ENCODE peak calls at places on chromosomes 5 and 9, in five cellular contexts. One of them, this sample, is unnamed. For H3K4me1, the result is how much of the 10 kb centered on the place peaks cover.

GRCh38 chr5:138491284-138491648 is 26.0 kb downstream of the EGR1 start:
- DNase-seq in neuronal stem cell: no peak
- DNase-seq in H1: no peak
- DNase-seq in H9: no peak
- DNase-seq in mesenchymal stem cell: no peak
- DNase-seq in this sample: peak

GRCh38 chr5:154899107-154899816 is 38.7 kb downstream of the GEMIN5 start:
- DNase-seq in neuronal stem cell: no peak
- DNase-seq in H1: no peak
- DNase-seq in H9: no peak
- DNase-seq in mesenchymal stem cell: no peak
- DNase-seq in this sample: no peak

GRCh38 chr5:142259758-142260157 is 65.1 kb downstream of the SPRY4 start:
- DNase-seq in neuronal stem cell: no peak
- DNase-seq in H1: no peak
- DNase-seq in H9: no peak
- DNase-seq in mesenchymal stem cell: no peak
- DNase-seq in this sample: no peak

GRCh38 chr5:143054480-143054941 is 284.3 kb downstream of the ARHGAP26 start:
- DNase-seq in neuronal stem cell: no peak
- DNase-seq in H1: no peak
- DNase-seq in H9: no peak
- DNase-seq in mesenchymal stem cell: no peak
- DNase-seq in this sample: no peak

GRCh38 chr5:29309359-29309758 is 1884.1 kb upstream of the CDH6 start:
- DNase-seq in neuronal stem cell: no peak
- DNase-seq in H1: no peak
- DNase-seq in H9: no peak
- DNase-seq in mesenchymal stem cell: no peak
- DNase-seq in this sample: no peak

GRCh38 chr5:176583076-176583475 is 26.9 kb downstream of the GPRIN1 start:
- DNase-seq in neuronal stem cell: no peak
- DNase-seq in H1: no peak
- DNase-seq in H9: no peak
- DNase-seq in mesenchymal stem cell: peak
- DNase-seq in this sample: no peak

GRCh38 chr9:113738898-113739604 is 137.1 kb upstream of the ZNF618 start:
- DNase-seq in neuronal stem cell: no peak
- DNase-seq in H1: no peak
- DNase-seq in H9: peak
- DNase-seq in mesenchymal stem cell: peak
- DNase-seq in this sample: no peak

GRCh38 chr5:101012880-101013279 is 109.8 kb upstream of the ST8SIA4 start:
- DNase-seq in neuronal stem cell: no peak
- DNase-seq in H1: no peak
- DNase-seq in H9: no peak
- DNase-seq in mesenchymal stem cell: no peak
- DNase-seq in this sample: no peak

GRCh38 chr5:100761192-100761591 is 141.9 kb downstream of the ST8SIA4 start:
- DNase-seq in neuronal stem cell: no peak
- DNase-seq in H1: no peak
- DNase-seq in H9: no peak
- DNase-seq in mesenchymal stem cell: no peak
- DNase-seq in this sample: no peak

GRCh38 chr5:141825836-141826560 is 52.2 kb downstream of the PCDH1 start:
- DNase-seq in neuronal stem cell: no peak
- DNase-seq in H1: no peak
- DNase-seq in H9: peak
- DNase-seq in mesenchymal stem cell: no peak
- DNase-seq in this sample: no peak

GRCh38 chr5:4275232-4275631 is 679.6 kb downstream of the IRX1 start:
- DNase-seq in neuronal stem cell: no peak
- DNase-seq in H1: no peak
- DNase-seq in H9: peak
- DNase-seq in mesenchymal stem cell: no peak
- DNase-seq in this sample: no peak

GRCh38 chr9:128550226-128550625 is 2.2 kb upstream of the SPTAN1 start:
- DNase-seq in neuronal stem cell: no peak
- DNase-seq in H1: no peak
- DNase-seq in H9: no peak
- DNase-seq in mesenchymal stem cell: peak
- DNase-seq in this sample: no peak

GRCh38 chr9:83714316-83714715 is 6.6 kb upstream of the UBQLN1 start:
- DNase-seq in neuronal stem cell: no peak
- DNase-seq in H1: no peak
- DNase-seq in H9: no peak
- DNase-seq in mesenchymal stem cell: no peak
- DNase-seq in this sample: no peak

GRCh38 chr9:117485176-117485575 is 70.3 kb upstream of the ASTN2 start:
- DNase-seq in neuronal stem cell: no peak
- DNase-seq in H1: peak
- DNase-seq in H9: no peak
- DNase-seq in mesenchymal stem cell: peak
- DNase-seq in this sample: no peak

GRCh38 chr9:3977388-3977787 is 322.5 kb downstream of the GLIS3 start:
- DNase-seq in neuronal stem cell: no peak
- DNase-seq in H1: no peak
- DNase-seq in H9: no peak
- DNase-seq in mesenchymal stem cell: no peak
- DNase-seq in this sample: no peak

GRCh38 chr5:154986151-154986550 is 27.4 kb upstream of the KIF4B start:
- DNase-seq in neuronal stem cell: no peak
- DNase-seq in H1: no peak
- DNase-seq in H9: no peak
- DNase-seq in mesenchymal stem cell: no peak
- DNase-seq in this sample: no peak

GRCh38 chr5:38420691-38421395 is 135.6 kb downstream of the LIFR start:
- DNase-seq in neuronal stem cell: peak
- DNase-seq in H1: no peak
- DNase-seq in H9: peak
- DNase-seq in mesenchymal stem cell: peak
- DNase-seq in this sample: peak

GRCh38 chr5:15748266-15748665 is 248.3 kb downstream of the FBXL7 start:
- DNase-seq in neuronal stem cell: no peak
- DNase-seq in H1: no peak
- DNase-seq in H9: no peak
- DNase-seq in mesenchymal stem cell: no peak
- DNase-seq in this sample: no peak

GRCh38 chr9:15295761-15296405 is 11.1 kb downstream of the TTC39B start:
- DNase-seq in neuronal stem cell: no peak
- DNase-seq in H1: no peak
- DNase-seq in H9: no peak
- DNase-seq in mesenchymal stem cell: peak
- DNase-seq in this sample: peak

GRCh38 chr9:124188331-124189110 is 69.2 kb upstream of the NEK6 start:
- DNase-seq in neuronal stem cell: no peak
- DNase-seq in H1: no peak
- DNase-seq in H9: no peak
- DNase-seq in mesenchymal stem cell: no peak
- DNase-seq in this sample: no peak

GRCh38 chr9:128285033-128285784 is 9.1 kb downstream of the SWI5 start:
- DNase-seq in neuronal stem cell: no peak
- DNase-seq in H1: no peak
- DNase-seq in H9: no peak
- DNase-seq in mesenchymal stem cell: no peak
- DNase-seq in this sample: no peak

GRCh38 chr5:147522435-147522834 is 12.6 kb upstream of the DPYSL3 start:
- DNase-seq in neuronal stem cell: no peak
- DNase-seq in H1: no peak
- DNase-seq in H9: no peak
- DNase-seq in mesenchymal stem cell: no peak
- DNase-seq in this sample: no peak

GRCh38 chr5:115795700-115796099 is 20.8 kb downstream of the CDO1 start:
- DNase-seq in neuronal stem cell: no peak
- DNase-seq in H1: no peak
- DNase-seq in H9: no peak
- DNase-seq in mesenchymal stem cell: no peak
- DNase-seq in this sample: no peak

GRCh38 chr5:17118631-17119030 is 98.8 kb upstream of the BASP1 start:
- DNase-seq in neuronal stem cell: no peak
- DNase-seq in H1: no peak
- DNase-seq in H9: no peak
- DNase-seq in mesenchymal stem cell: peak
- DNase-seq in this sample: peak

GRCh38 chr5:74130141-74130897 is 504.3 kb downstream of the ARHGEF28 start:
- DNase-seq in neuronal stem cell: no peak
- DNase-seq in H1: no peak
- DNase-seq in H9: no peak
- DNase-seq in mesenchymal stem cell: no peak
- DNase-seq in this sample: no peak

DNA sequence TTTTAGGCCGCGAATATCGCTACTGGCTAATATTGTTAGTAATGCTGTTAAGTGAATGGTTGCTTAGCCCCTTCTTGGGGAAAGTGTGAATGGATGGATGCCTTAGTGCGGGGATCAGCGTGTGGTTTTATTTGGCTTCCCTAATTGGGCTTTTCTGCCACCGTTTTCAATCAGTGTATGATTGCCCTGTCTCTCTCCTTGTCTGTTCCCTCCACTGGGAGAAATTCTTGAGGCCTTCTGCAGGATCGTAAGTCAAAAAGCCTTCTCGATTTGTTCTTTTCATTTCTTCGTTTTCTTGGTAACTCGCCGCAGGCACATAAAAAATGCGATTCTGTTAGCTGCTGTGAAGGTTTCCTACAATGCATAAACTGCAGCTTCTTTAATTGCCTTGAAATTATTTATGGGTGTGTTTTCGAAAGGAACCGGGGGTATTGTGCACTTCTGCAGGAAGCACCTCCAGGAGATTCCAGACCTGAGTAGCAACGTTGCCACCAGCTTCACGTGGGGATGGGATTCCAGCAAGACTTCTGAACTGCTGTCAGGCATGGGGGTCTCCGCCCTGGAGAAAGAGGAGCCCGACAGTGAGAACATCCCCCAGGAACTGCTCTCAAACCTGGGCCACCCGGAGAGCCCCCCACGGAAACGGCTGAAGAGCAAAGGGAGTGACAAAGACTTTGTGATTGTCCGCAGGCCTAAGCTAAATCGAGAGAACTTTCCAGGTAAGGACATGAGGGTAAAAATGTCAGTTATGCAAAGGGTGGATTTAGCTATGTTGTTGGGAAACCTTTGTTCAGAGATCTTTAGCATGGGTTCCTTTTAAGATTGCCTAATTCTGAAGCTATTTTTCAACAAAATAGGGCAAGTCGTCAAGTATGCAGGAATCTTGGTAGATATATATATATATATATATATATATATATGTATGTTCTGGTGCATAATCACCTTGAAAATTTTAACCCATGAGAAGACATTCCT is 700 bp downstream of the SKP2 start:
- DNase-seq in neuronal stem cell: no peak
- DNase-seq in H1: no peak
- DNase-seq in H9: no peak
- DNase-seq in mesenchymal stem cell: peak
- DNase-seq in this sample: peak
- H3K4me1 ChIP-seq in neuronal stem cell: under half
- H3K4me1 ChIP-seq in H1: under half
- H3K4me1 ChIP-seq in H9: under half
- H3K4me1 ChIP-seq in mesenchymal stem cell: under half
- H3K4me1 ChIP-seq in this sample: under half

GRCh38 chr9:137412431-137412830 is 10.5 kb downstream of the EXD3 start:
- DNase-seq in neuronal stem cell: no peak
- DNase-seq in H1: no peak
- DNase-seq in H9: peak
- DNase-seq in mesenchymal stem cell: peak
- DNase-seq in this sample: no peak
- H4K8ac ChIP-seq in neuronal stem cell: no peak
- H4K8ac ChIP-seq in H1: no peak
- H4K8ac ChIP-seq in H9: no peak
- H4K8ac ChIP-seq in mesenchymal stem cell: peak
- H4K8ac ChIP-seq in this sample: no peak

GRCh38 chr9:21689851-21690250 is 112.6 kb upstream of the MTAP start:
- DNase-seq in neuronal stem cell: no peak
- DNase-seq in H1: no peak
- DNase-seq in H9: no peak
- DNase-seq in mesenchymal stem cell: no peak
- DNase-seq in this sample: no peak
- H2BK12ac ChIP-seq in neuronal stem cell: no peak
- H2BK12ac ChIP-seq in H1: no peak
- H2BK12ac ChIP-seq in H9: no peak
- H2BK12ac ChIP-seq in mesenchymal stem cell: no peak
- H2BK12ac ChIP-seq in this sample: no peak

GRCh38 chr5:82354543-82354942 is 76.4 kb upstream of the RPS23 start:
- DNase-seq in neuronal stem cell: no peak
- DNase-seq in H1: no peak
- DNase-seq in H9: no peak
- DNase-seq in mesenchymal stem cell: no peak
- DNase-seq in this sample: no peak

GRCh38 chr5:82355496-82355895 is 77.3 kb upstream of the RPS23 start:
- DNase-seq in neuronal stem cell: no peak
- DNase-seq in H1: no peak
- DNase-seq in H9: no peak
- DNase-seq in mesenchymal stem cell: no peak
- DNase-seq in this sample: no peak

GRCh38 chr5:82353522-82353921 is 75.4 kb upstream of the RPS23 start:
- DNase-seq in neuronal stem cell: no peak
- DNase-seq in H1: no peak
- DNase-seq in H9: no peak
- DNase-seq in mesenchymal stem cell: no peak
- DNase-seq in this sample: no peak

GRCh38 chr5:82355921-82356454 is 77.8 kb upstream of the RPS23 start:
- DNase-seq in neuronal stem cell: no peak
- DNase-seq in H1: no peak
- DNase-seq in H9: no peak
- DNase-seq in mesenchymal stem cell: no peak
- DNase-seq in this sample: no peak

GRCh38 chr5:82355053-82355452 is 76.9 kb upstream of the RPS23 start:
- DNase-seq in neuronal stem cell: no peak
- DNase-seq in H1: no peak
- DNase-seq in H9: no peak
- DNase-seq in mesenchymal stem cell: no peak
- DNase-seq in this sample: no peak
- H3K4me1 ChIP-seq in neuronal stem cell: under half
- H3K4me1 ChIP-seq in H1: under half
- H3K4me1 ChIP-seq in H9: under half
- H3K4me1 ChIP-seq in mesenchymal stem cell: under half
- H3K4me1 ChIP-seq in this sample: under half

GRCh38 chr9:91131433-91131839 is 230.3 kb downstream of the AUH start:
- DNase-seq in neuronal stem cell: no peak
- DNase-seq in H1: no peak
- DNase-seq in H9: no peak
- DNase-seq in mesenchymal stem cell: peak
- DNase-seq in this sample: peak
- H4K8ac ChIP-seq in neuronal stem cell: no peak
- H4K8ac ChIP-seq in H1: no peak
- H4K8ac ChIP-seq in H9: no peak
- H4K8ac ChIP-seq in mesenchymal stem cell: no peak
- H4K8ac ChIP-seq in this sample: no peak

This sample was measured in trophoblast cell.